ENCODE peak calls at places on chromosomes 6 and 20, in five cellular contexts. X is stomach, K is fibroblast of pulmonary artery, G is GM12878, J is ascending aorta. F is an unnamed sample.

GRCh38 chr6:105814745-105815536 is 271.2 kb upstream of the PRDM1 start:
- DNase-seq in X (no peak), G (no peak), J (no peak), K (no peak), F (no peak)

GRCh38 chr20:58639182-58640146 is 11.6 kb upstream of the STX16 start:
- DNase-seq in K (no peak), J (peak), G (no peak), X (no peak), F (no peak)

GRCh38 chr6:156953478-156954146 is 176.4 kb downstream of the ARID1B start:
- DNase-seq in G (no peak), K (peak), J (no peak), X (no peak), F (peak)

GRCh38 chr6:81384921-81385320 is 367.6 kb downstream of the TENT5A start:
- DNase-seq in G (no peak), J (no peak), X (no peak), K (no peak), F (no peak)

GRCh38 chr20:21505810-21506530 is 7.9 kb downstream of the NKX2-2 start:
- DNase-seq in K (peak), G (no peak), X (peak), J (no peak), F (peak)

GRCh38 chr20:43968341-43968740 is 53.7 kb downstream of the TOX2 start:
- DNase-seq in J (no peak), K (no peak), G (no peak), X (no peak), F (no peak)

GRCh38 chr20:17693534-17694001 is 6.2 kb upstream of the BANF2 start:
- DNase-seq in J (no peak), K (no peak), X (no peak), G (no peak), F (peak)

GRCh38 chr6:112909781-112910180 is 562.7 kb downstream of the RFPL4B start:
- DNase-seq in X (no peak), K (no peak), G (no peak), J (no peak), F (peak)

GRCh38 chr6:157283900-157284737 is 39.2 kb downstream of the TMEM242 start:
- DNase-seq in X (no peak), G (no peak), K (no peak), J (no peak), F (no peak)

GRCh38 chr20:51500311-51500710 is 42.2 kb downstream of the NFATC2 start:
- DNase-seq in J (no peak), K (no peak), X (no peak), G (peak), F (peak)

GRCh38 chr20:33091147-33091546 is 11.7 kb downstream of the BPIFB4 start:
- DNase-seq in X (no peak), K (no peak), G (no peak), J (no peak), F (no peak)

GRCh38 chr6:1251198-1252155 is 60.4 kb upstream of the FOXQ1 start:
- DNase-seq in X (no peak), K (no peak), J (no peak), G (no peak), F (no peak)

GRCh38 chr6:95325858-95326257 is 251.5 kb upstream of the MANEA start:
- DNase-seq in G (no peak), X (no peak), J (no peak), K (no peak), F (peak)

GRCh38 chr20:63823691-63824311 is 7.3 kb downstream of the ZBTB46 start:
- DNase-seq in K (no peak), J (no peak), G (no peak), X (no peak), F (no peak)

GRCh38 chr6:110476046-110476849 is at the start of gene SLC22A16:
- DNase-seq in J (no peak), K (no peak), G (no peak), X (no peak), F (no peak)

GRCh38 chr6:139475231-139475630 is 100.8 kb upstream of the CITED2 start:
- DNase-seq in J (no peak), K (no peak), X (no peak), G (no peak), F (no peak)

GRCh38 chr20:33145521-33145920 is 22.4 kb upstream of the BPIFA2 start:
- DNase-seq in J (no peak), X (no peak), G (no peak), K (no peak), F (no peak)

GRCh38 chr6:72950114-72950860 is 275.0 kb downstream of the KHDC1L start:
- DNase-seq in X (no peak), K (peak), J (no peak), G (no peak), F (peak)

GRCh38 chr6:122977180-122977579 is 18.9 kb upstream of the CLVS2 start:
- DNase-seq in X (no peak), G (no peak), J (no peak), K (no peak), F (no peak)

GRCh38 chr6:111761783-111762312 is 111.4 kb downstream of the FYN start:
- DNase-seq in G (no peak), K (peak), X (no peak), J (no peak), F (no peak)

GRCh38 chr6:14606353-14606752 is 488.8 kb downstream of the CD83 start:
- DNase-seq in J (no peak), X (no peak), G (no peak), K (no peak), F (no peak)

DNA sequence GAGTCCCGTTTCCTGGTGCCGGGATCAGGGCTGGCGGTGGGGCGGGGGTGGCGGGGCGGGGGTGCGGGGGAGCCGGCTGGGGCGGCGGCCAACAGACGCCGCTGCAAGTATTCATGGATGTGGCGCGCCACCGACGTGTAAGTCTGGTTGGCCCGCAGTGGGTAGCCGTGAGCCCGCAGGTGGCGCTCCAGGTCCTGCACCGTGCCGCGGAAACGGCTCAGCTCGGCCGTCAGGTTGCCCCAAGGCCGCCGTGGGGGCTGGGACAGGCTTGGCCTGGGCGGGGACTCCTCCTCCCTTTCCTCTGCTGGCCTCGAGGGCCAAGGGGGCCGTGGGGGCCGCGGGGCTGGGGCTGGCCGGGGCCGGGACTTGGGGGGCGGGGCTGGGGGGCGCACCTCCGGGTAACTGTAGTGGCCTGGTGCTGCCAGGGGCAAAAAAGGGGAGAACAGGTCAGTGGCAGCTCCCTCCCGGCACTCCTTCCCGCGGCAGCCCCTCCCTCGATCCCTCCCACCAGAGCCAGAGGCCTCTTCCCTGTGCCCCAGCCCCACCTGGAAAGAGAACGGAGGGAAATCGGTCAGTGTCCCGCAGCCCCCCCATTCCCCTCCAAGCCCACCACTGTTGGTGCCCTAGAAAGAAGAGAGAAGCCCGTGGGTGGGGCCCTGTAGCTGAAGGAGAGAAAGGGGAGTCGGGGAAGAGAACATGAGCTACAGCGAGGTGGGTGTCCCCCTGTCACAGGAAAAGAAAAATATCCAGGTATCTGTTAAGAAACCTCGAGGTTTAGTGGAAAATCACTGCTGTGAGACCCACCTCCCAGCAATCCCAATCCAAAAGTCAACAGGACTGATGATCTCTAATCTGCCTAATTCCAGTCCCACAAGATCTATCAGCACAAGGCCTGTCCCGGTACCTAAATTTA is 21.3 kb downstream of the TNXB start:
- DNase-seq in X (peak), K (peak), J (peak), G (no peak), F (peak)
- TF ChIP-seq CTCF in X (peak), K (peak), J (peak), G (peak), F (peak)

DNA sequence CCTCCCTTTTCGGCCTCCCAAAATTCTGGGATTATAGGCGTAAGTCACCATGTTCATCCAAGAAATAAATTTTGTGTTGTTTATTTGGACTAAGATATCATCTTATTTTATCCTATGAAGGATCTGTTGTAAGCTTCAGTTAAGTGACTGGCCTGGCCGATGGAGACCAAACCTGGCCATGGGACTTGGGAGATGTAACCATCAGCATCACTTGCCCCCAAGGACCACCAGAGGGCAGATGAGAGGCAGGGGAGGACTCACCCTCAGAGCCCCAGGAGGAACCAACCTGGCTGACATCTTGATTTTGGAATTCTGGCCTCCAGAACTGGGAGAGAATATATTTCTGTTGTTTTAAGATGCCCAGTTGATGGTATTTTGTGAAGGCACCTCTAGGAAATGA is 266.7 kb downstream of the CDH26 start:
- DNase-seq in J (no peak), K (peak), G (no peak), X (no peak), F (peak)
- TF ChIP-seq CTCF in J (no peak), K (peak), G (peak), X (no peak), F (peak)

DNA sequence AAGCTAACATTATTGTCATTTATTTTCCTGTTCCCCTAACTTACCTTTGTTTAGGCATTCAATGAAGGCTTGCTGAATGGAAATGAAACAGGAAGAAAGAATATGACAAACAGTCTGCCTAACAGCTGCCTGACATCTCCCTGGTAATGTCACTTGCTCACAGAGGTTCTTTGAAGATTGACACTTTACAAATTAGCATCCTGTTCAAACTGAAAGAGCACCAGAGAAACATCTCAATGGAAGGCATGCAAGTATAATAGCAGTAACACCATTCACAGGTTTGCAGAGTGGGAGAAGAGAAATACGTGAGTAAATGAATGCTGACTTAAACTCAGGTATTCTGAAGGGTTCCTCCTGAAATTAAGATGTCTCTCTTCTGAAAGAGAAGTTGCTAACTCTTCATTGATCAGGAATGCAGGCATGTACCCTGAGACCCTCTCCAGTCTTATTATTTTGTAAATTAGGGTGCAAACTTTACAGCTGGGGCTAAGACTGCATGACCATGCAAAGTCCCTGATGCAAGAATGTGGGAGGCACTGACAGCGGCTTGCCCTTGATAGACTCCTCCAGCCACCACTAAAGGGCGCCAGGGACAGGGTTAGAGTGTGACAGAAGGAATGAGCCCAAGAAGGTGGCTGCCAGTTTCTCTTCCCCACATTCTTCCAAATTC is 1.3 kb upstream of the SMLR1 start:
- DNase-seq in K (no peak), J (no peak), G (no peak), X (no peak), F (no peak)
- TF ChIP-seq CTCF in K (no peak), J (no peak), G (no peak), X (no peak), F (no peak)

GRCh38 chr6:9250852-9251251 is 815.5 kb upstream of the SLC35B3 start:
- DNase-seq in G (no peak), K (peak), X (peak), J (no peak), F (peak)
- TF ChIP-seq CTCF in G (peak), K (peak), X (peak), J (no peak), F (peak)

GRCh38 chr6:56618050-56618449 is 24.6 kb downstream of the DST start:
- DNase-seq in J (no peak), K (no peak), G (no peak), X (no peak), F (no peak)
- TF ChIP-seq CTCF in J (no peak), K (peak), G (peak), X (no peak), F (peak)

GRCh38 chr20:35340436-35340835 is 48.2 kb upstream of the FAM83C start:
- DNase-seq in X (no peak), G (no peak), J (no peak), K (no peak), F (no peak)

GRCh38 chr20:35344354-35344837 is 52.2 kb upstream of the FAM83C start:
- DNase-seq in K (peak), X (peak), G (no peak), J (no peak), F (peak)

GRCh38 chr20:35345189-35345588 is 53.0 kb upstream of the FAM83C start:
- DNase-seq in K (no peak), X (no peak), J (no peak), G (no peak), F (no peak)

GRCh38 chr20:35341366-35342028 is 49.3 kb upstream of the FAM83C start:
- DNase-seq in J (no peak), K (no peak), G (no peak), X (no peak), F (no peak)

DNA sequence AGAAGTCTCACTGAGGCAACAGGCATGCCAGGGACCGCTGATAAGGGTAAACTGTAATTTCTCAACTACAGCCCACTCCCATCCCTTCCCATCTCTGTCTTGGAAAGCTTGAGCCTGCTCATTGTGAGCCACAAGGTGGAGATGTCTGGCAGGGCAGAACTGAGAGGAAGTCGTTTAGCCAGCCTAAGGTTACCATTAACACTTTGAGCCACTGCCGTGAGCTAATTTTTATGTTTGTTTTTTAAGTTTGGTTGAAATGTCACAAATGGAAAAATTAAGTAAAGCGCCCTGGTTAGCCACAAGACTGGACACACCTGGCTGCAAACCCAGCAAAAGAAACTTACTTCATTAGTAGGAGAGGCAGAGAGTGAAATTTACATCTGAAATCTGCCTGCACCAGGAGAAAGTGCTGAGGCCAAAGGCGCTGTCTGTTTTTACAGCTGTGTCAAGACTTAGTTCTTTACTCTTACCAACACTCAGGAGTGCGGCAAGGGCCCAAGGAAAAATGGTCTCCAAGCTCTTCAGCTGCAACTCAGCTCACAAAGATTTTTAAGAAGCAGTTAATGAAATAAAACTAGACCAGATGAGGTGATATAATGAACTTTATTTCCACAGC is 50.0 kb upstream of the FAM83C start:
- DNase-seq in K (peak), J (no peak), G (no peak), X (no peak), F (no peak)
- TF ChIP-seq CTCF in K (peak), J (peak), G (peak), X (no peak), F (peak)

GRCh38 chr6:37804676-37805075 is 14.9 kb upstream of the ZFAND3 start:
- DNase-seq in X (no peak), K (no peak), G (no peak), J (no peak), F (peak)

GRCh38 chr6:37806213-37806612 is 13.3 kb upstream of the ZFAND3 start:
- DNase-seq in J (no peak), K (no peak), X (no peak), G (no peak), F (no peak)

GRCh38 chr6:37809144-37809543 is 10.4 kb upstream of the ZFAND3 start:
- DNase-seq in X (no peak), J (no peak), K (peak), G (no peak), F (peak)

GRCh38 chr6:37802810-37803209 is 16.7 kb upstream of the ZFAND3 start:
- DNase-seq in J (peak), K (no peak), G (no peak), X (no peak), F (no peak)

GRCh38 chr6:37807656-37808055 is 11.9 kb upstream of the ZFAND3 start:
- DNase-seq in K (no peak), X (no peak), J (no peak), G (no peak), F (peak)
- TF ChIP-seq CTCF in K (peak), X (no peak), J (no peak), G (no peak), F (peak)